ENCODE peak calls at places on chromosomes 4 and X, in seven cellular contexts. V is CD8-positive, alpha-beta memory T cell; K is sigmoid colon; S is stomach; I is fibroblast of lung; H is PC-3; T is naive thymus-derived CD4-positive, alpha-beta T cell. E is an unnamed sample.

GRCh38 chr4:168815373-168816345 is 194.4 kb downstream of the CBR4 start:
- DNase-seq in V (no peak), I (peak; percentile 86), S (no peak), H (no peak), K (peak; percentile 70), T (no peak), E (no peak)

GRCh38 chrX:7146703-7147430 is 645 bp upstream of the STS start:
- DNase-seq in H (no peak), I (no peak), S (peak; percentile 45), K (peak; percentile 69), T (peak; percentile 1), V (no peak), E (no peak)

GRCh38 chr4:82900016-82900334 is 560 bp upstream of the THAP9 start:
- DNase-seq in I (peak; percentile 41), H (no peak), K (peak; percentile 65), V (no peak), T (no peak), S (no peak), E (no peak)

GRCh38 chr4:1517592-1518411 is 111.6 kb upstream of the NKX1-1 start:
- DNase-seq in I (no peak), K (peak; percentile 52), H (no peak), V (no peak), S (no peak), T (no peak), E (no peak)

GRCh38 chr4:55445921-55446577 is 50.3 kb downstream of the TMEM165 start:
- DNase-seq in S (no peak), T (no peak), H (peak; percentile 43), I (peak; percentile 91), V (no peak), K (no peak), E (no peak)

GRCh38 chrX:17046478-17047097 is 100.1 kb downstream of the REPS2 start:
- DNase-seq in K (peak; percentile 75), T (peak; percentile 15), V (peak; percentile 22), H (peak; percentile 77), I (peak; percentile 63), S (peak; percentile 73), E (peak; percentile 60)

GRCh38 chr4:104418313-104418712 is 76.4 kb downstream of the CXXC4 start:
- DNase-seq in S (no peak), T (no peak), K (no peak), V (no peak), H (peak; percentile 11), I (no peak), E (no peak)

GRCh38 chr4:11223261-11223660 is 205.4 kb downstream of the HS3ST1 start:
- DNase-seq in K (no peak), S (no peak), H (no peak), T (no peak), I (no peak), V (no peak), E (no peak)

GRCh38 chr4:127212269-127212580 is 420.5 kb upstream of the INTU start:
- DNase-seq in T (no peak), H (no peak), K (no peak), I (no peak), V (no peak), S (no peak), E (no peak)

GRCh38 chr4:8537041-8537461 is 43.1 kb upstream of the GPR78 start:
- DNase-seq in K (peak; percentile 85), S (peak; percentile 80), H (peak; percentile 93), T (no peak), I (peak; percentile 81), V (no peak), E (no peak)

GRCh38 chr4:161604516-161605300 is 559.1 kb downstream of the FSTL5 start:
- DNase-seq in S (no peak), H (no peak), K (no peak), T (no peak), I (no peak), V (no peak), E (no peak)

GRCh38 chr4:116015062-116015461 is 901.6 kb upstream of the NDST4 start:
- DNase-seq in S (no peak), H (no peak), V (no peak), T (no peak), I (no peak), K (no peak), E (no peak)

GRCh38 chr4:137310156-137310555 is 222.1 kb downstream of the PCDH18 start:
- DNase-seq in H (no peak), S (no peak), T (no peak), K (no peak), I (peak; percentile 72), V (no peak), E (no peak)
- H3K27ac ChIP-seq in H (peak overlapping the region; percentile 24), S (no peak overlapping the region), T (no peak overlapping the region), K (no peak overlapping the region), I (peak overlapping the region; percentile 22), V (no peak overlapping the region), E (no peak overlapping the region)

GRCh38 chr4:26331380-26331945 is 10.6 kb downstream of the RBPJ start:
- DNase-seq in I (no peak), S (no peak), V (no peak), K (no peak), H (no peak), T (no peak), E (no peak)

GRCh38 chr4:26334366-26334765 is 13.6 kb downstream of the RBPJ start:
- DNase-seq in I (no peak), H (no peak), K (no peak), T (no peak), V (no peak), S (no peak), E (no peak)

GRCh38 chr4:26326791-26327190 is 6.0 kb downstream of the RBPJ start:
- DNase-seq in I (peak; percentile 99), S (no peak), V (no peak), K (no peak), T (no peak), H (peak; percentile 71), E (no peak)

GRCh38 chr4:26330946-26331345 is 10.1 kb downstream of the RBPJ start:
- DNase-seq in V (no peak), T (no peak), I (peak; percentile 27), K (no peak), S (no peak), H (no peak), E (no peak)

DNA sequence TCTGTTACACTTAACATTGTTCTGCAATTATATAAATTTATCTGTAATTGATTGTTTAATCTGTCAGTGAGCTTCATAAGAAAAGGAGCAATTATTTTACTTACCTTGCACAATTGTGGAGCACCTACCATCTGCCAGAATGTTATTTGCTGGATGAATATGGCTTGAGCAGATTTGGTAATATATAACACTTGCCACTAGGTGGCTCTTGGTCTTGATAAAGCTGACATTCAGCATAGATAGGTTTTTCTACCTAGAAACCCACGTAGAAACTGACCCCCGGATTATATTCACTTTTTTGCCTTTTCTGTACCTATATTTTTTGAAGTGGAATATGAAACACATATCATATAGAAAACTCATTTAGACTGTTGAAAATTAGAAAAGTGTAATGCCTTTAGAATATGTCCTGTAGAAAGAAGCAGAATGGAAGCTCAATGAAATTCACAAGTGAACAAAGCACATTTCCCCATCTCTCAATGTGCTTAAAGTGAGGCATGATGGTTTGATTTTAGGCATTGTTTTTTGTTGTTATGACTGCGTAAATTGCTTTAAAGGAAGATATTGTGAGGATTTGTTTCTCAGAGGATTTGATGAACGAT is 9.5 kb downstream of the RBPJ start:
- DNase-seq in K (no peak), T (peak; percentile 49), S (no peak), H (peak; percentile 75), I (peak; percentile 61), V (peak; percentile 53), E (no peak)
- H3K4me1 ChIP-seq in K (peaks cover 18% of the 10 kb centered on the region), T (no peaks in the 10 kb centered on the region), S (peaks cover 81% of the 10 kb centered on the region), H (peaks cover 17% of the 10 kb centered on the region), I (peaks cover 17% of the 10 kb centered on the region), V (peaks cover 10% of the 10 kb centered on the region), E (peaks cover 8% of the 10 kb centered on the region)

GRCh38 chr4:134200811-134201215 is 776 bp downstream of the PABPC4L start:
- DNase-seq in K (peak; percentile 55), V (no peak), T (no peak), H (no peak), I (peak; percentile 11), S (no peak), E (peak; percentile 43)

GRCh38 chr4:134202557-134202956 is 968 bp upstream of the PABPC4L start:
- DNase-seq in I (peak; percentile 47), K (no peak), H (peak; percentile 62), V (no peak), S (no peak), T (no peak), E (peak; percentile 31)

GRCh38 chr4:134202136-134202535 is 547 bp upstream of the PABPC4L start:
- DNase-seq in I (no peak), S (no peak), V (no peak), T (no peak), K (no peak), H (no peak), E (no peak)

DNA sequence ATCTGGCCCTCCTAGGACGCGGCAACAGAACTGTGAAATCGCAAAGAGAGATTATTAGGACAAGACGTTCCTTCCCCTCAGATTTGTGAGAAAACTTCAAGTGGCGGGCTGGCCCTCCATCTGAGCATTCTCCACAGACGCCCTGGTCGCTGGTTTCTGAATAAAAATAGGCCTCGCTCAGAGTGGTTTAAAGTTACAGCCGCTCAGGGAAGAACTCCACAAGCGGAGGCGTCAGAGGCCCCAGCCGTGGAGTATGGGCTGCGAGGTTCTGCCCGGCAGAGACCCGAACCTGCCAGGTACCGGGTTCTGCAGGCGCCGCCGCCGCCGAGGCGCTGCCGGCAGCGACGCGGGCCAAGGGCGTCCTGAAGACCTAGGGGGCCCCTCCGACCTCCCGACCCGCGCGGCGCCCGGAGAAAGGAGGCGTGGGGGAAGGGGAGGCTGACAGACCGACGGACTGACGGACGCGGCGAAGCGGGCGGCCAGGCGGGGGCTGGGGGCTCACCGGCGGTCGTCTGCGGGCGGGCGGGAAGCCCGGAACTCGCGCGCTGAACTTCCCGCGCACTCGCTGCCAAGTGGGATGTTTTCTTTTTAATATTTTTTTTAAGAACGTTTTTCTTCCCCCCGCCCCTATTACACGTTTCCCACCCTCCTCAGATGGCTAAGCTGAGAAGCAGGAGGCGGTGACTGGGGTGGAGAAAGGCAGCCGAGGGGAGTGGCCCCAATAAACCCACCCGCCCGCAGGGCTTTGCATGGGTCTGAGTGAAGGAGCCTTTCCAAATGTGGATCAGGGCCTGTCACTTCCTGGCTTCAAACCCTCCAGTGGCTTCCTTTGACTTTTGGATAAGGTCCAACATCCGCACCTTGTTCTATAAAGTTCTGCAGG is at the start of gene PABPC4L:
- DNase-seq in H (peak; percentile 72), S (no peak), T (no peak), I (peak; percentile 81), V (no peak), K (peak; percentile 69), E (peak; percentile 68)
- H3K4me3 ChIP-seq in H (peak within 1 kb of the TSS; percentile 71), S (peak within 1 kb of the TSS; percentile 50), T (no peak within 1 kb of the TSS), I (peak within 1 kb of the TSS; percentile 53), V (no peak within 1 kb of the TSS), K (peak within 1 kb of the TSS; percentile 80), E (peak within 1 kb of the TSS; percentile 98)

GRCh38 chr4:123553733-123554132 is 157.1 kb downstream of the SPRY1 start:
- DNase-seq in V (no peak), H (no peak), T (no peak), I (no peak), K (no peak), S (no peak), E (no peak)

GRCh38 chr4:123554263-123554662 is 157.7 kb downstream of the SPRY1 start:
- DNase-seq in T (no peak), V (no peak), S (no peak), I (no peak), H (no peak), K (no peak), E (no peak)

GRCh38 chr4:123555500-123556273 is 159.1 kb downstream of the SPRY1 start:
- DNase-seq in S (peak; percentile 96), T (no peak), H (peak; percentile 70), K (peak; percentile 92), I (peak; percentile 91), V (no peak), E (peak; percentile 88)

GRCh38 chr4:123556526-123556925 is 159.9 kb downstream of the SPRY1 start:
- DNase-seq in I (no peak), V (no peak), H (no peak), S (no peak), T (no peak), K (no peak), E (no peak)

GRCh38 chr4:123554819-123555499 is 158.4 kb downstream of the SPRY1 start:
- DNase-seq in T (no peak), I (no peak), V (no peak), H (no peak), S (no peak), K (no peak), E (peak; percentile 65)
- H3K27ac ChIP-seq in T (no peak overlapping the region), I (no peak overlapping the region), V (no peak overlapping the region), H (peak overlapping the region; percentile 10), S (peak overlapping the region; percentile 90), K (peak overlapping the region; percentile 30), E (peak overlapping the region; percentile 53)

E was measured in right cardiac atrium.